ENCODE peak calls at places on chromosomes 3 and 15, in five cellular contexts. One of them, this sample, is unnamed.

GRCh38 chr3:150271578-150271930 is 136.5 kb upstream of the TSC22D2 start:
- DNase-seq in epithelial cell of esophagus: no peak
- DNase-seq in GM23338: no peak
- DNase-seq in choroid plexus epithelial cell: no peak
- DNase-seq in WERI-Rb-1: no peak
- DNase-seq in this sample: no peak

GRCh38 chr15:94001113-94001919 is 230.0 kb upstream of the MCTP2 start:
- DNase-seq in WERI-Rb-1: no peak
- DNase-seq in GM23338: no peak
- DNase-seq in epithelial cell of esophagus: no peak
- DNase-seq in choroid plexus epithelial cell: no peak
- DNase-seq in this sample: no peak

GRCh38 chr3:197471221-197472010 is 84.4 kb downstream of the BDH1 start:
- DNase-seq in GM23338: no peak
- DNase-seq in choroid plexus epithelial cell: no peak
- DNase-seq in epithelial cell of esophagus: no peak
- DNase-seq in WERI-Rb-1: no peak
- DNase-seq in this sample: no peak

GRCh38 chr15:52466134-52466701 is 62.5 kb downstream of the MYO5A start:
- DNase-seq in epithelial cell of esophagus: no peak
- DNase-seq in choroid plexus epithelial cell: no peak
- DNase-seq in WERI-Rb-1: no peak
- DNase-seq in GM23338: peak
- DNase-seq in this sample: no peak

GRCh38 chr3:144390786-144391185 is 419.2 kb downstream of the DIPK2A start:
- DNase-seq in WERI-Rb-1: no peak
- DNase-seq in choroid plexus epithelial cell: no peak
- DNase-seq in GM23338: no peak
- DNase-seq in epithelial cell of esophagus: no peak
- DNase-seq in this sample: no peak

GRCh38 chr3:107752202-107752990 is 229.6 kb downstream of the BBX start:
- DNase-seq in epithelial cell of esophagus: peak
- DNase-seq in GM23338: peak
- DNase-seq in choroid plexus epithelial cell: peak
- DNase-seq in WERI-Rb-1: peak
- DNase-seq in this sample: peak

GRCh38 chr15:36579792-36580431 is 486 bp downstream of the CDIN1 start:
- DNase-seq in WERI-Rb-1: no peak
- DNase-seq in epithelial cell of esophagus: peak
- DNase-seq in choroid plexus epithelial cell: peak
- DNase-seq in GM23338: no peak
- DNase-seq in this sample: no peak

GRCh38 chr3:76096036-76096435 is 310.7 kb upstream of the ZNF717 start:
- DNase-seq in epithelial cell of esophagus: no peak
- DNase-seq in WERI-Rb-1: no peak
- DNase-seq in choroid plexus epithelial cell: peak
- DNase-seq in GM23338: no peak
- DNase-seq in this sample: peak

GRCh38 chr15:77001351-77001750 is 6.4 kb downstream of the PSTPIP1 start:
- DNase-seq in epithelial cell of esophagus: no peak
- DNase-seq in choroid plexus epithelial cell: no peak
- DNase-seq in WERI-Rb-1: no peak
- DNase-seq in GM23338: no peak
- DNase-seq in this sample: no peak

GRCh38 chr3:73542127-73542526 is 82.6 kb downstream of the PDZRN3 start:
- DNase-seq in choroid plexus epithelial cell: no peak
- DNase-seq in epithelial cell of esophagus: peak
- DNase-seq in WERI-Rb-1: no peak
- DNase-seq in GM23338: no peak
- DNase-seq in this sample: no peak

GRCh38 chr3:158911586-158911985 is 109.7 kb downstream of the MFSD1 start:
- DNase-seq in epithelial cell of esophagus: peak
- DNase-seq in WERI-Rb-1: no peak
- DNase-seq in choroid plexus epithelial cell: no peak
- DNase-seq in GM23338: no peak
- DNase-seq in this sample: no peak

GRCh38 chr15:97961067-97961954 is 808 bp downstream of the ARRDC4 start:
- DNase-seq in WERI-Rb-1: no peak
- DNase-seq in epithelial cell of esophagus: peak
- DNase-seq in GM23338: peak
- DNase-seq in choroid plexus epithelial cell: no peak
- DNase-seq in this sample: no peak

GRCh38 chr15:45714501-45715488 is 80.0 kb downstream of the SQOR start:
- DNase-seq in epithelial cell of esophagus: peak
- DNase-seq in GM23338: peak
- DNase-seq in choroid plexus epithelial cell: peak
- DNase-seq in WERI-Rb-1: peak
- DNase-seq in this sample: peak

GRCh38 chr3:16359331-16359730 is 94.3 kb downstream of the OXNAD1 start:
- DNase-seq in epithelial cell of esophagus: no peak
- DNase-seq in GM23338: no peak
- DNase-seq in WERI-Rb-1: no peak
- DNase-seq in choroid plexus epithelial cell: no peak
- DNase-seq in this sample: no peak

GRCh38 chr3:118577055-118577759 is 457.4 kb downstream of the IGSF11 start:
- DNase-seq in choroid plexus epithelial cell: no peak
- DNase-seq in GM23338: no peak
- DNase-seq in WERI-Rb-1: no peak
- DNase-seq in epithelial cell of esophagus: no peak
- DNase-seq in this sample: no peak

GRCh38 chr3:71930056-71930991 is 145.4 kb upstream of the PROK2 start:
- DNase-seq in GM23338: peak
- DNase-seq in WERI-Rb-1: peak
- DNase-seq in epithelial cell of esophagus: peak
- DNase-seq in choroid plexus epithelial cell: peak
- DNase-seq in this sample: peak

GRCh38 chr3:195546130-195546560 is 3.0 kb upstream of the PPP1R2 start:
- DNase-seq in WERI-Rb-1: no peak
- DNase-seq in epithelial cell of esophagus: peak
- DNase-seq in choroid plexus epithelial cell: peak
- DNase-seq in GM23338: no peak
- DNase-seq in this sample: peak

GRCh38 chr3:57911588-57911987 is 96.6 kb upstream of the FLNB start:
- DNase-seq in epithelial cell of esophagus: no peak
- DNase-seq in GM23338: no peak
- DNase-seq in choroid plexus epithelial cell: peak
- DNase-seq in WERI-Rb-1: no peak
- DNase-seq in this sample: peak

GRCh38 chr3:34646911-34647465 is 848.6 kb downstream of the PDCD6IP start:
- DNase-seq in GM23338: no peak
- DNase-seq in WERI-Rb-1: peak
- DNase-seq in epithelial cell of esophagus: no peak
- DNase-seq in choroid plexus epithelial cell: no peak
- DNase-seq in this sample: no peak

GRCh38 chr3:123658860-123659221 is 74.0 kb upstream of the HACD2 start:
- DNase-seq in epithelial cell of esophagus: peak
- DNase-seq in WERI-Rb-1: no peak
- DNase-seq in GM23338: no peak
- DNase-seq in choroid plexus epithelial cell: no peak
- DNase-seq in this sample: no peak

GRCh38 chr3:10273697-10274305 is 18.9 kb downstream of the GHRL start:
- DNase-seq in choroid plexus epithelial cell: peak
- DNase-seq in WERI-Rb-1: no peak
- DNase-seq in GM23338: no peak
- DNase-seq in epithelial cell of esophagus: peak
- DNase-seq in this sample: no peak

GRCh38 chr15:39934415-39935044 is 615 bp downstream of the EIF2AK4 start:
- DNase-seq in epithelial cell of esophagus: peak
- DNase-seq in choroid plexus epithelial cell: peak
- DNase-seq in WERI-Rb-1: no peak
- DNase-seq in GM23338: no peak
- DNase-seq in this sample: peak

GRCh38 chr15:92079047-92079446 is 225.5 kb downstream of the SLCO3A1 start:
- DNase-seq in choroid plexus epithelial cell: no peak
- DNase-seq in WERI-Rb-1: peak
- DNase-seq in epithelial cell of esophagus: no peak
- DNase-seq in GM23338: peak
- DNase-seq in this sample: no peak

GRCh38 chr3:126548556-126549466 is 9.9 kb downstream of the C3orf22 start:
- DNase-seq in GM23338: no peak
- DNase-seq in choroid plexus epithelial cell: peak
- DNase-seq in epithelial cell of esophagus: no peak
- DNase-seq in WERI-Rb-1: peak
- DNase-seq in this sample: no peak

DNA sequence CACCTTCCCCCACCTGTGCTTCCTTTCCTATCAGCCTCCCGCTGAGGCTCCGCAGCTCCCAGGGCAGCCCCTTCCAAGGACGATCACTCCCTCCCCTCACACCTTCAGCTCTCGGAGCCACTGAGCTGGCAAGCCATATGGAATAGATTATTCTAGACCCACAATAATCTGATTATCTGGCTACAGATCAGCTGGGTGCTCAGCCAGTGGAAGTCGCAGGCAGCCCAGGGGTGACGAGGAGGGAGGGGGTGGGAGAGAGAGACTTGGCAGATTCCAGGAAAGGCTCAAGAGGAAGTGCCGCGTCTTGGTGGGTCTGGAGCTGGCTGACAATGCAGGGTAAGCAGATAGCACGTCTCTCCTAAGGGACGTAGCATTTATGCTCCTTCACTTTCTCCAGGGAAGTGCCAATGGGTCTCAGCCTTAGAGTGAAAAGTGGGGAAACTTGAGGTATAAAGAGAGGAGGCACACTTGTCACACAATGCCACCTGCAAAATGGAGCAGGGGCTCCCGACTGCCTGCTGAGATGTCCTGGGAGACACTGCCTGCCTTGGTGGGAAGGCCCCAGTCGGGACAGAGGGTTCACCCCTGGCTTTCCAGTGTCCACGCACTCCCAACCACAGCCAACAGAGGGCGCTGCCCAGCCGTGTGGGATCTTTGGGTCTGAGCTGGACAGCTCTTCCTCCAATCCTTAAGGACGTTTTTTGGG is 9.4 kb upstream of the MESP1 start:
- DNase-seq in choroid plexus epithelial cell: peak
- DNase-seq in WERI-Rb-1: peak
- DNase-seq in GM23338: peak
- DNase-seq in epithelial cell of esophagus: peak
- DNase-seq in this sample: peak
- H3K4me3 ChIP-seq in choroid plexus epithelial cell: no peak
- H3K4me3 ChIP-seq in WERI-Rb-1: peak
- H3K4me3 ChIP-seq in GM23338: peak
- H3K4me3 ChIP-seq in epithelial cell of esophagus: no peak
- H3K4me3 ChIP-seq in this sample: no peak

DNA sequence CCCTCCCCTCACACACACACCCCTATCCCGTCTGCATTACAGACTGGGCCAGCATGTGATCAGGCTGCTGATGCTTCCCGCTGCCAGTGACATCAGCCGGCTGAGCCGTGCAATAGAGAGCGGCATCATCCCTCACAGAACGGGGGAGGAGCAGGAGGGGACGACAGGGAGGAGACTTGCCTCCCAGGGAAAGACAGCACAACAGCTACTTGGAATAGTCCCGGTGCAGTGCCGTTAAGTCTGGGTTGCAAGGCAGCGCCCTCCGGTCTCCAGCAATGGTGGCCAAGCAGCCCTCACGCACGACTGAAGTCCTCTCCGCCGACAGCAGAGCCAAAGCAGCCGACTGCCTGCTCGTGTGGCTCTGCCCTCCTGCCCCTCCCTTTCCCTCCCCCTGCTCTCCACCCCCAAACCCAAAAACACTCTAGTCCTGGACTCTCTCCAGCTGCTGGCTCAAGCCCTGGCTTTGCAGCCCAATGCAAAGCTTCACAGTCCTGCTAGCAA is 31.5 kb upstream of the RPS17 start:
- DNase-seq in choroid plexus epithelial cell: peak
- DNase-seq in epithelial cell of esophagus: peak
- DNase-seq in WERI-Rb-1: peak
- DNase-seq in GM23338: peak
- DNase-seq in this sample: peak
- H3K4me3 ChIP-seq in choroid plexus epithelial cell: peak
- H3K4me3 ChIP-seq in epithelial cell of esophagus: no peak
- H3K4me3 ChIP-seq in WERI-Rb-1: peak
- H3K4me3 ChIP-seq in GM23338: peak
- H3K4me3 ChIP-seq in this sample: peak

GRCh38 chr3:148319161-148319915 is 378.4 kb upstream of the AGTR1 start:
- DNase-seq in choroid plexus epithelial cell: peak
- DNase-seq in WERI-Rb-1: no peak
- DNase-seq in epithelial cell of esophagus: peak
- DNase-seq in GM23338: no peak
- DNase-seq in this sample: peak
- H3K4me3 ChIP-seq in choroid plexus epithelial cell: peak
- H3K4me3 ChIP-seq in WERI-Rb-1: no peak
- H3K4me3 ChIP-seq in epithelial cell of esophagus: no peak
- H3K4me3 ChIP-seq in GM23338: no peak
- H3K4me3 ChIP-seq in this sample: no peak

DNA sequence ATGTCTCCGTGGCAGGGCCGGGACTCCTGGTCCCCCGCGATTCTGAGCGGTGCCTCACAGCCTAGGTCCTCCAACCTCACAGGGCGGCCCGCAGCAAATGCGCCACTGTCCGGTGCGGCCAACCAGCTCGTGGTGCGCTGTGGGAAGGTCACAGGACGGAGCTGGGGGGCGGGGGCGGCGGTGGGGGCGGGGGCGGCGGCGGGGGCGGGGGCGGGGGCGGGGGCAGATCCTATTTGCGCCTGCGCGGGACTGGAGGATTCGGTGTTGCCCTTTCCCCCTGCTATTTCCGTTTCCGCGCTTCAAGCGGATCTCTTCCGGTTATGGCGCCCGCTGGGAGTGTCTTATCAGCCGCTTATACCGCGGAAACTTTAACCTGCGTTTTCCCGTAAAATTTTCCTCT is 106.7 kb upstream of the SNRPN start:
- DNase-seq in GM23338: peak
- DNase-seq in WERI-Rb-1: peak
- DNase-seq in choroid plexus epithelial cell: peak
- DNase-seq in epithelial cell of esophagus: peak
- DNase-seq in this sample: peak
- H3K4me3 ChIP-seq in GM23338: peak
- H3K4me3 ChIP-seq in WERI-Rb-1: peak
- H3K4me3 ChIP-seq in choroid plexus epithelial cell: no peak
- H3K4me3 ChIP-seq in epithelial cell of esophagus: peak
- H3K4me3 ChIP-seq in this sample: peak

GRCh38 chr15:75068748-75069147 is 45.4 kb downstream of the PPCDC start:
- DNase-seq in choroid plexus epithelial cell: no peak
- DNase-seq in epithelial cell of esophagus: no peak
- DNase-seq in GM23338: no peak
- DNase-seq in WERI-Rb-1: no peak
- DNase-seq in this sample: no peak
- H3K4me3 ChIP-seq in choroid plexus epithelial cell: no peak
- H3K4me3 ChIP-seq in epithelial cell of esophagus: no peak
- H3K4me3 ChIP-seq in GM23338: no peak
- H3K4me3 ChIP-seq in WERI-Rb-1: no peak
- H3K4me3 ChIP-seq in this sample: no peak

This sample was measured in astrocyte of the spinal cord.